ENCODE peak calls at places on chromosomes 12 and 14, in ten cellular contexts. M is lower lobe of right lung; F is activated naive CD8-positive, alpha-beta T cell treated with anti-CD3 and anti-CD28 coated beads, Interleukin-2, amount 50 U/mL, for 24 hours; U is pancreas; L is activated B cell treated with CpG ODN at 0.5 μM for 24 hours; H is PC-3; R is natural killer cell; G is activated CD8-positive, alpha-beta memory T cell treated with anti-CD3 and anti-CD28 coated beads, Interleukin-2, amount 10 ng/mL, durations not matched to agents 7 days and 5 days; V is stimulated activated naive CD8-positive, alpha-beta T cell treated with anti-CD3 and anti-CD28 coated beads, Interleukin-15, amount 100 ng/mL, for 72 hours; B is CD8-positive, alpha-beta T cell. I is an unnamed sample.

GRCh38 chr12:75868501-75868900 is 163.1 kb downstream of the PHLDA1 start:
- ATAC-seq in L (no peak), U (no peak), F (no peak), R (no peak), B (no peak), G (no peak), H (no peak), M (no peak), V (no peak), I (no peak)

GRCh38 chr12:95642583-95642982 is 91.3 kb upstream of the USP44 start:
- ATAC-seq in V (no peak), U (no peak), L (no peak), G (no peak), H (no peak), R (peak; percentile 52), B (no peak), F (no peak), M (no peak), I (no peak)

GRCh38 chr12:103827800-103828440 is 13.1 kb downstream of the NT5DC3 start:
- ATAC-seq in M (no peak), V (no peak), U (no peak), G (no peak), R (no peak), H (no peak), B (no peak), F (peak; percentile 24), L (no peak), I (no peak)

GRCh38 chr14:58899317-58899713 is 261.6 kb downstream of the DACT1 start:
- ATAC-seq in M (no peak), H (no peak), B (no peak), L (no peak), G (no peak), R (no peak), U (no peak), V (no peak), F (no peak), I (no peak)

GRCh38 chr14:100674428-100674827 is 52.3 kb upstream of the DLK1 start:
- ATAC-seq in H (no peak), V (no peak), G (no peak), R (no peak), B (no peak), M (no peak), U (no peak), L (no peak), F (no peak), I (no peak)

GRCh38 chr14:61542848-61543790 is 152.2 kb upstream of the HIF1A start:
- ATAC-seq in L (no peak), F (no peak), R (no peak), H (no peak), V (no peak), B (no peak), G (no peak), U (peak; percentile 51), M (peak; percentile 45), I (no peak)

GRCh38 chr12:26425587-26426260 is 230.4 kb downstream of the SSPN start:
- ATAC-seq in L (peak; percentile 54), M (no peak), G (no peak), B (no peak), R (no peak), U (no peak), F (no peak), V (no peak), H (no peak), I (peak; percentile 41)

GRCh38 chr14:69945905-69946304 is 66.7 kb downstream of the SMOC1 start:
- ATAC-seq in U (no peak), B (no peak), L (no peak), R (no peak), V (no peak), G (no peak), F (no peak), M (no peak), H (no peak), I (no peak)

GRCh38 chr14:79705126-79705894 is 506.0 kb downstream of the DIO2 start:
- ATAC-seq in H (no peak), V (no peak), M (no peak), R (no peak), G (no peak), L (no peak), F (no peak), U (no peak), B (no peak), I (no peak)